ENCODE peak calls at places on chromosomes 3 and 15, in eight cellular contexts. H, A, G, B, D, I, Q and R are unnamed samples.

GRCh38 chr3:120561251-120562045 is 34.7 kb upstream of the NDUFB4 start:
- DNase-seq in I (peak), H (peak), G (peak), Q (no peak), B (no peak), A (peak), D (peak), R (peak)

GRCh38 chr3:32414527-32415202 is 23.0 kb downstream of the CMTM7 start:
- DNase-seq in D (peak), B (no peak), Q (no peak), G (no peak), H (no peak), A (no peak), I (no peak), R (no peak)

GRCh38 chr15:75834011-75834410 is 9.2 kb upstream of the UBE2Q2 start:
- DNase-seq in Q (no peak), A (no peak), G (no peak), I (no peak), D (no peak), H (no peak), B (no peak), R (no peak)

GRCh38 chr15:87661481-87661880 is 595.1 kb downstream of the NTRK3 start:
- DNase-seq in I (peak), B (no peak), G (no peak), D (no peak), H (no peak), Q (no peak), A (no peak), R (no peak)

GRCh38 chr3:34196914-34197313 is 398.5 kb downstream of the PDCD6IP start:
- DNase-seq in A (no peak), Q (no peak), I (no peak), G (no peak), B (no peak), H (no peak), D (no peak), R (no peak)

GRCh38 chr15:89802231-89802928 is 12.3 kb downstream of the ANPEP start:
- DNase-seq in H (no peak), Q (no peak), D (no peak), G (no peak), A (no peak), I (no peak), B (no peak), R (peak)

GRCh38 chr15:47794266-47794914 is 77.1 kb downstream of the SEMA6D start:
- DNase-seq in A (no peak), G (no peak), I (no peak), Q (no peak), B (no peak), H (no peak), D (no peak), R (no peak)

GRCh38 chr15:70284438-70285214 is 186.9 kb upstream of the TLE3 start:
- DNase-seq in H (peak), I (no peak), G (no peak), B (no peak), D (no peak), Q (no peak), A (no peak), R (no peak)

GRCh38 chr3:66472313-66473134 is 28.3 kb downstream of the LRIG1 start:
- DNase-seq in I (peak), A (peak), D (peak), H (no peak), Q (no peak), G (no peak), B (no peak), R (no peak)

GRCh38 chr3:191882289-191882688 is 421.3 kb downstream of the PYDC2 start:
- DNase-seq in G (no peak), A (no peak), I (no peak), B (no peak), D (peak), Q (no peak), H (no peak), R (no peak)

GRCh38 chr3:71771126-71771525 is 13.8 kb downstream of the PROK2 start:
- DNase-seq in H (no peak), G (no peak), Q (no peak), B (no peak), D (no peak), I (no peak), A (no peak), R (no peak)

GRCh38 chr3:15361494-15362214 is 29.3 kb upstream of the SH3BP5 start:
- DNase-seq in A (peak), B (no peak), Q (peak), I (no peak), H (no peak), D (peak), G (no peak), R (peak)

GRCh38 chr3:48464713-48465221 is 18.2 kb downstream of the ATRIP start:
- DNase-seq in I (no peak), G (no peak), H (peak), A (no peak), B (no peak), Q (no peak), D (no peak), R (peak)